ENCODE peak calls at places on chromosomes 13 and 19, in nine cellular contexts. One of them, this sample, is unnamed.

GRCh38 chr13:102707465-102707864 is 12.6 kb upstream of the METTL21C start:
- DNase-seq in AG04450: peak
- DNase-seq in DMS79 treated with DMSO at 0.1 percent for 48 hours: peak
- DNase-seq in CD8-positive, alpha-beta T cell: no peak
- DNase-seq in stimulated activated CD4-positive, alpha-beta T cell treated with anti-CD3 and anti-CD28 coated beads, Interleukin-15, amount 100 ng/mL, for 48 hours: no peak
- DNase-seq in ovary: no peak
- DNase-seq in AG20443: peak
- DNase-seq in astrocyte of the spinal cord: peak
- DNase-seq in bronchial epithelial cell: peak
- DNase-seq in this sample: no peak

GRCh38 chr19:21022996-21023395 is 2.5 kb downstream of the ZNF430 start:
- DNase-seq in AG04450: no peak
- DNase-seq in DMS79 treated with DMSO at 0.1 percent for 48 hours: peak
- DNase-seq in bronchial epithelial cell: peak
- DNase-seq in stimulated activated CD4-positive, alpha-beta T cell treated with anti-CD3 and anti-CD28 coated beads, Interleukin-15, amount 100 ng/mL, for 48 hours: peak
- DNase-seq in AG20443: peak
- DNase-seq in ovary: no peak
- DNase-seq in CD8-positive, alpha-beta T cell: no peak
- DNase-seq in astrocyte of the spinal cord: peak
- DNase-seq in this sample: no peak

GRCh38 chr13:99505814-99506269 is 4.6 kb downstream of the TM9SF2 start:
- DNase-seq in stimulated activated CD4-positive, alpha-beta T cell treated with anti-CD3 and anti-CD28 coated beads, Interleukin-15, amount 100 ng/mL, for 48 hours: no peak
- DNase-seq in DMS79 treated with DMSO at 0.1 percent for 48 hours: no peak
- DNase-seq in AG04450: no peak
- DNase-seq in astrocyte of the spinal cord: peak
- DNase-seq in bronchial epithelial cell: no peak
- DNase-seq in ovary: no peak
- DNase-seq in AG20443: no peak
- DNase-seq in CD8-positive, alpha-beta T cell: no peak
- DNase-seq in this sample: no peak

GRCh38 chr19:43562211-43562697 is 13.1 kb downstream of the XRCC1 start:
- DNase-seq in ovary: no peak
- DNase-seq in DMS79 treated with DMSO at 0.1 percent for 48 hours: no peak
- DNase-seq in AG04450: no peak
- DNase-seq in stimulated activated CD4-positive, alpha-beta T cell treated with anti-CD3 and anti-CD28 coated beads, Interleukin-15, amount 100 ng/mL, for 48 hours: peak
- DNase-seq in CD8-positive, alpha-beta T cell: no peak
- DNase-seq in bronchial epithelial cell: no peak
- DNase-seq in astrocyte of the spinal cord: no peak
- DNase-seq in AG20443: no peak
- DNase-seq in this sample: no peak

GRCh38 chr19:8401981-8402411 is 11.1 kb upstream of the MARCHF2 start:
- DNase-seq in stimulated activated CD4-positive, alpha-beta T cell treated with anti-CD3 and anti-CD28 coated beads, Interleukin-15, amount 100 ng/mL, for 48 hours: no peak
- DNase-seq in AG04450: no peak
- DNase-seq in bronchial epithelial cell: no peak
- DNase-seq in CD8-positive, alpha-beta T cell: no peak
- DNase-seq in ovary: no peak
- DNase-seq in astrocyte of the spinal cord: no peak
- DNase-seq in DMS79 treated with DMSO at 0.1 percent for 48 hours: no peak
- DNase-seq in AG20443: no peak
- DNase-seq in this sample: no peak

GRCh38 chr19:12708641-12709040 is 12.2 kb upstream of the FBXW9 start:
- DNase-seq in AG20443: no peak
- DNase-seq in ovary: no peak
- DNase-seq in DMS79 treated with DMSO at 0.1 percent for 48 hours: no peak
- DNase-seq in AG04450: no peak
- DNase-seq in stimulated activated CD4-positive, alpha-beta T cell treated with anti-CD3 and anti-CD28 coated beads, Interleukin-15, amount 100 ng/mL, for 48 hours: no peak
- DNase-seq in bronchial epithelial cell: no peak
- DNase-seq in CD8-positive, alpha-beta T cell: no peak
- DNase-seq in astrocyte of the spinal cord: no peak
- DNase-seq in this sample: no peak

GRCh38 chr19:19541572-19541971 is 3.5 kb downstream of the CILP2 start:
- DNase-seq in stimulated activated CD4-positive, alpha-beta T cell treated with anti-CD3 and anti-CD28 coated beads, Interleukin-15, amount 100 ng/mL, for 48 hours: no peak
- DNase-seq in AG04450: no peak
- DNase-seq in bronchial epithelial cell: no peak
- DNase-seq in DMS79 treated with DMSO at 0.1 percent for 48 hours: no peak
- DNase-seq in ovary: no peak
- DNase-seq in AG20443: no peak
- DNase-seq in CD8-positive, alpha-beta T cell: no peak
- DNase-seq in astrocyte of the spinal cord: no peak
- DNase-seq in this sample: no peak

GRCh38 chr19:11092181-11092538 is 2.9 kb downstream of the LDLR start:
- DNase-seq in ovary: no peak
- DNase-seq in AG04450: no peak
- DNase-seq in AG20443: peak
- DNase-seq in bronchial epithelial cell: peak
- DNase-seq in DMS79 treated with DMSO at 0.1 percent for 48 hours: no peak
- DNase-seq in stimulated activated CD4-positive, alpha-beta T cell treated with anti-CD3 and anti-CD28 coated beads, Interleukin-15, amount 100 ng/mL, for 48 hours: no peak
- DNase-seq in astrocyte of the spinal cord: peak
- DNase-seq in CD8-positive, alpha-beta T cell: no peak
- DNase-seq in this sample: no peak

GRCh38 chr13:110560606-110561334 is 752 bp downstream of the RAB20 start:
- DNase-seq in CD8-positive, alpha-beta T cell: no peak
- DNase-seq in DMS79 treated with DMSO at 0.1 percent for 48 hours: peak
- DNase-seq in stimulated activated CD4-positive, alpha-beta T cell treated with anti-CD3 and anti-CD28 coated beads, Interleukin-15, amount 100 ng/mL, for 48 hours: no peak
- DNase-seq in AG04450: no peak
- DNase-seq in astrocyte of the spinal cord: no peak
- DNase-seq in ovary: no peak
- DNase-seq in AG20443: peak
- DNase-seq in bronchial epithelial cell: peak
- DNase-seq in this sample: no peak

GRCh38 chr13:97743946-97744345 is 209.5 kb upstream of the IPO5 start:
- DNase-seq in ovary: no peak
- DNase-seq in astrocyte of the spinal cord: peak
- DNase-seq in bronchial epithelial cell: no peak
- DNase-seq in AG04450: no peak
- DNase-seq in AG20443: no peak
- DNase-seq in DMS79 treated with DMSO at 0.1 percent for 48 hours: no peak
- DNase-seq in CD8-positive, alpha-beta T cell: no peak
- DNase-seq in stimulated activated CD4-positive, alpha-beta T cell treated with anti-CD3 and anti-CD28 coated beads, Interleukin-15, amount 100 ng/mL, for 48 hours: no peak
- DNase-seq in this sample: no peak

GRCh38 chr19:44759083-44759804 is 10.7 kb downstream of the BCL3 start:
- DNase-seq in AG20443: no peak
- DNase-seq in stimulated activated CD4-positive, alpha-beta T cell treated with anti-CD3 and anti-CD28 coated beads, Interleukin-15, amount 100 ng/mL, for 48 hours: no peak
- DNase-seq in astrocyte of the spinal cord: no peak
- DNase-seq in AG04450: no peak
- DNase-seq in DMS79 treated with DMSO at 0.1 percent for 48 hours: no peak
- DNase-seq in bronchial epithelial cell: no peak
- DNase-seq in CD8-positive, alpha-beta T cell: no peak
- DNase-seq in ovary: peak
- DNase-seq in this sample: no peak

GRCh38 chr13:44872751-44873150 is 116.5 kb downstream of the NUFIP1 start:
- DNase-seq in astrocyte of the spinal cord: no peak
- DNase-seq in stimulated activated CD4-positive, alpha-beta T cell treated with anti-CD3 and anti-CD28 coated beads, Interleukin-15, amount 100 ng/mL, for 48 hours: no peak
- DNase-seq in AG04450: no peak
- DNase-seq in ovary: no peak
- DNase-seq in DMS79 treated with DMSO at 0.1 percent for 48 hours: no peak
- DNase-seq in CD8-positive, alpha-beta T cell: no peak
- DNase-seq in bronchial epithelial cell: no peak
- DNase-seq in AG20443: no peak
- DNase-seq in this sample: no peak

GRCh38 chr13:79781829-79782540 is 301.0 kb downstream of the NDFIP2 start:
- DNase-seq in CD8-positive, alpha-beta T cell: no peak
- DNase-seq in AG20443: no peak
- DNase-seq in astrocyte of the spinal cord: no peak
- DNase-seq in ovary: no peak
- DNase-seq in AG04450: no peak
- DNase-seq in bronchial epithelial cell: no peak
- DNase-seq in stimulated activated CD4-positive, alpha-beta T cell treated with anti-CD3 and anti-CD28 coated beads, Interleukin-15, amount 100 ng/mL, for 48 hours: no peak
- DNase-seq in DMS79 treated with DMSO at 0.1 percent for 48 hours: no peak
- DNase-seq in this sample: no peak

GRCh38 chr19:49014123-49014869 is 2.6 kb downstream of the LHB start:
- DNase-seq in AG04450: no peak
- DNase-seq in stimulated activated CD4-positive, alpha-beta T cell treated with anti-CD3 and anti-CD28 coated beads, Interleukin-15, amount 100 ng/mL, for 48 hours: no peak
- DNase-seq in ovary: no peak
- DNase-seq in DMS79 treated with DMSO at 0.1 percent for 48 hours: no peak
- DNase-seq in AG20443: no peak
- DNase-seq in bronchial epithelial cell: no peak
- DNase-seq in CD8-positive, alpha-beta T cell: no peak
- DNase-seq in astrocyte of the spinal cord: no peak
- DNase-seq in this sample: no peak

GRCh38 chr13:110242615-110243014 is 64.3 kb downstream of the COL4A1 start:
- DNase-seq in astrocyte of the spinal cord: no peak
- DNase-seq in bronchial epithelial cell: no peak
- DNase-seq in stimulated activated CD4-positive, alpha-beta T cell treated with anti-CD3 and anti-CD28 coated beads, Interleukin-15, amount 100 ng/mL, for 48 hours: no peak
- DNase-seq in DMS79 treated with DMSO at 0.1 percent for 48 hours: no peak
- DNase-seq in ovary: no peak
- DNase-seq in CD8-positive, alpha-beta T cell: no peak
- DNase-seq in AG20443: no peak
- DNase-seq in AG04450: no peak
- DNase-seq in this sample: no peak

This sample was measured in GDM1.